ENCODE peak calls at places on chromosomes 4 and X, in eight cellular contexts. N is psoas muscle, J is activated B cell treated with CpG ODN at 0.5 μM for 24 hours, B is glutamatergic neuron, E is Peyer's patch, M is MM.1S, Y is RWPE1, X is GM10248. O is an unnamed sample.
A peak's percentile ranks its signal among the peaks of the same experiment; 100 is the strongest.

GRCh38 chr4:21769404-21770147 is 179.0 kb downstream of the KCNIP4 start:
- DNase-seq in X (no peak), B (no peak), N (no peak), J (no peak), Y (peak; percentile 38), E (no peak), M (no peak), O (no peak)

GRCh38 chrX:136251042-136251991 is at the start of gene MAP7D3:
- DNase-seq in Y (peak; percentile 69), B (peak; percentile 58), X (peak; percentile 87), J (peak; percentile 61), E (peak; percentile 69), N (peak; percentile 62), M (peak; percentile 71), O (peak; percentile 55)

GRCh38 chrX:15854080-15854655 is 445 bp downstream of the AP1S2 start:
- DNase-seq in J (peak; percentile 42), B (peak; percentile 62), M (peak; percentile 35), X (peak; percentile 62), E (peak; percentile 62), N (peak; percentile 63), Y (no peak), O (peak; percentile 64)

GRCh38 chrX:156001001-156001666 is 3.6 kb downstream of the IL9R start:
- DNase-seq in J (no peak), Y (no peak), E (peak; percentile 42), M (no peak), N (no peak), B (no peak), X (no peak), O (no peak)

GRCh38 chr4:76310683-76311082 is 4.2 kb downstream of the STBD1 start:
- DNase-seq in X (no peak), E (no peak), Y (no peak), B (peak; percentile 63), J (no peak), M (no peak), N (no peak), O (no peak)

GRCh38 chr4:732480-732879 is 26.8 kb downstream of the PCGF3 start:
- DNase-seq in J (no peak), M (no peak), N (no peak), Y (no peak), E (no peak), X (no peak), B (no peak), O (no peak)

GRCh38 chr4:183798921-183799307 is 106.2 kb upstream of the STOX2 start:
- DNase-seq in X (no peak), J (no peak), E (no peak), N (no peak), B (no peak), M (no peak), Y (no peak), O (no peak)

GRCh38 chr4:1621996-1622637 is 62.0 kb downstream of the FAM53A start:
- DNase-seq in B (no peak), N (no peak), E (no peak), M (no peak), X (no peak), J (no peak), Y (no peak), O (no peak)

GRCh38 chr4:139559095-139559490 is 3.1 kb upstream of the SETD7 start:
- DNase-seq in B (no peak), N (no peak), J (no peak), X (no peak), E (no peak), M (no peak), Y (no peak), O (no peak)

GRCh38 chr4:141686146-141686775 is 49.9 kb downstream of the IL15 start:
- DNase-seq in M (no peak), B (no peak), E (no peak), X (no peak), J (no peak), Y (peak; percentile 46), N (no peak), O (peak; percentile 51)

GRCh38 chrX:7146026-7146702 is 1.3 kb upstream of the STS start:
- DNase-seq in X (no peak), J (no peak), M (no peak), N (no peak), B (no peak), E (no peak), Y (no peak), O (no peak)

GRCh38 chr4:52868138-52868537 is 6.0 kb downstream of the RASL11B start:
- DNase-seq in J (no peak), M (no peak), N (peak; percentile 14), X (no peak), B (peak; percentile 52), Y (no peak), E (no peak), O (no peak)

GRCh38 chr4:110480741-110481271 is 4.9 kb downstream of the ENPEP start:
- DNase-seq in J (no peak), E (no peak), Y (no peak), B (no peak), X (no peak), N (no peak), M (no peak), O (no peak)

GRCh38 chrX:28205126-28205525 is 223.9 kb upstream of the DCAF8L1 start:
- DNase-seq in N (no peak), X (no peak), M (no peak), E (no peak), J (no peak), Y (no peak), B (no peak), O (no peak)

GRCh38 chr4:108426493-108426892 is 193.9 kb upstream of the RPL34 start:
- DNase-seq in X (no peak), Y (no peak), N (no peak), B (no peak), M (no peak), J (no peak), E (no peak), O (no peak)

GRCh38 chrX:136608295-136608933 is 39.5 kb upstream of the CD40LG start:
- DNase-seq in N (peak; percentile 27), X (peak; percentile 22), Y (no peak), E (peak; percentile 46), M (peak; percentile 65), J (peak; percentile 16), B (no peak), O (no peak)

GRCh38 chrX:110120025-110120424 is 117.1 kb downstream of the TMEM164 start:
- DNase-seq in B (no peak), M (no peak), X (no peak), Y (no peak), J (no peak), N (no peak), E (no peak), O (no peak)
- TF ChIP-seq CTCF in B (no peak), M (no peak), X (no peak), Y (no peak), J (no peak), N (no peak), E (no peak), O (no peak)

DNA sequence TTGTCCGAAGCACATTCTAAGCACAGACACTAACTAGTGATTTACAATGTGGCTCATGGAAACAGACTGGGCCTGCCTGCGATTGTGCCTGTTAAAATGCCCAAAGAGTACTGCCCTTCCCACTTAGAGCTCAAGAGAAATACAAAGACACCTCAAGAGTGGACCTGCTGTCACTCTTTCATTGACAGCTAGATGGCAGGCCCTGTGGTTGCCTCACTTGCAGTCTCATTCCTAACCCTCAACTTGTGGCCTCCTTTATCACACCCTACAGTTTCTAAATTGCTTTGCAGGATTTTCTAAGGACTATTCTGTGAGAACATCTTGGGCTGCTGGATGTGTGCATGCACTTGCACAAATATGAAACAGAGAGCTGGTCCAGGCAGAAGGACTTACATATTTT is 331.0 kb upstream of the EMCN start:
- DNase-seq in J (no peak), Y (no peak), M (no peak), E (no peak), B (no peak), N (no peak), X (no peak), O (no peak)
- TF ChIP-seq CTCF in J (no peak), Y (no peak), M (peak; percentile 28), E (no peak), B (no peak), N (no peak), X (peak; percentile 36), O (no peak)

GRCh38 chrX:115679460-115679859 is 118.5 kb downstream of the PLS3 start:
- DNase-seq in N (no peak), X (peak; percentile 18), B (no peak), E (no peak), J (no peak), M (no peak), Y (peak; percentile 24), O (no peak)
- TF ChIP-seq CTCF in N (no peak), X (no peak), B (no peak), E (no peak), J (no peak), M (peak; percentile 11), Y (peak; percentile 22), O (no peak)

GRCh38 chr4:97153042-97153441 is 990.2 kb downstream of the STPG2 start:
- DNase-seq in N (no peak), B (no peak), X (no peak), M (peak; percentile 54), J (no peak), E (no peak), Y (no peak), O (no peak)
- TF ChIP-seq CTCF in N (no peak), B (no peak), X (no peak), M (peak; percentile 37), J (no peak), E (no peak), Y (peak; percentile 14), O (no peak)

DNA sequence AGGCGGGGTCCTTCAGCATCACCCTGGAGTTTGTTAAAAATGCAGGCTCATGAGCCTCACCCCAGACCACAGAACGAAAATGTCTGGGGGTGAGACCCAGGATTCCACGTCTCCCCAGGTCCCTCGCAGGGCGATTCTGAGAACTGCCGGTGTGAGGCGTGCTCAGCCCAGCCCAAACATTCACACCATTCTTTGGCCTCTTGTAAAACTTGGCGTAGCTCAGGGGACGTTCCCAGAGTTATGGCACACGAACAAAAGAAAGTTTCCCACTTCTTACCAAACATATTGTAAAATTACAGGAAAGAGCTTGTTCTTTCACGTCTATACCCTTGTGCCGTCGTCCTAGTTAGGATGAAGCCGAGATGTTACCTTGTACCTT is 12.9 kb downstream of the CD99 start:
- DNase-seq in J (no peak), Y (no peak), M (no peak), B (no peak), E (peak; percentile 63), X (no peak), N (peak; percentile 40), O (no peak)
- TF ChIP-seq CTCF in J (no peak), Y (peak; percentile 85), M (no peak), B (no peak), E (no peak), X (no peak), N (peak; percentile 36), O (no peak)

GRCh38 chr4:93870876-93871458 is 42.4 kb downstream of the ATOH1 start:
- DNase-seq in B (no peak), N (no peak), M (no peak), J (no peak), X (no peak), Y (no peak), E (peak; percentile 67), O (no peak)

GRCh38 chr4:93867416-93868001 is 39.0 kb downstream of the ATOH1 start:
- DNase-seq in J (no peak), X (no peak), B (no peak), Y (no peak), N (no peak), M (no peak), E (no peak), O (no peak)

DNA sequence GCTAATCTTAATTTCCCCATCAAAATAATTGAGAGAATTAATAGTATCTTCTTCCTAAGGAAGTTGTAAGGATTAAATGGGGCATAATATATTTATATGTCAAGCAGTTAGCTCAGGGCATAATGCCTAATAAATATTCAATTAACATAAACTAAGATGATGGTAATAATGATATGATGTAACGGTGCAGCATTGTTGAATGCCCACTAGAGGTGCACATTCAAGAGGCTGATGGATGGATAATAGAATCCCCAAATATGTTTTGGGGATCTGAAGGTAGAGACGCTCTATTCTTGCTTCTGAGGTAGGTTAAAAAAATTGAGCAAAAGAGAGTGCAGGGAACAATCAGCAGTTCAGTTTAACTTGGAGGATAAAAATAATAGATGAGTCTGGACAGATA is 37.1 kb downstream of the ATOH1 start:
- DNase-seq in J (no peak), Y (no peak), B (no peak), M (no peak), E (no peak), X (no peak), N (no peak), O (no peak)
- TF ChIP-seq CTCF in J (no peak), Y (no peak), B (peak; percentile 19), M (peak; percentile 18), E (no peak), X (no peak), N (no peak), O (no peak)